ENCODE peak calls at places on chromosomes 16 and 17, in seven cellular contexts. U is esophagus squamous epithelium, P is stomach, C is ovary, A is A549, O is body of pancreas, Z is K562. Y is an unnamed sample. For H3K9me3, the result is how much of the 10 kb centered on the place peaks cover.

GRCh38 chr17:39244016-39244599 is 18.4 kb upstream of the STAC2 start:
- DNase-seq in O (no peak), U (no peak), P (no peak), Z (no peak), C (no peak), A (no peak), Y (peak)

GRCh38 chr17:76720211-76720610 is 6.2 kb downstream of the JMJD6 start:
- DNase-seq in A (no peak), P (no peak), U (no peak), C (no peak), O (no peak), Z (no peak), Y (no peak)

GRCh38 chr16:69089091-69089912 is 16.2 kb upstream of the HAS3 start:
- DNase-seq in P (peak), O (peak), Z (peak), C (no peak), A (peak), U (no peak), Y (no peak)

GRCh38 chr16:81987706-81988105 is 23.6 kb downstream of the SDR42E1 start:
- DNase-seq in P (peak), A (no peak), C (no peak), Z (no peak), U (no peak), O (no peak), Y (no peak)

GRCh38 chr16:10668322-10669045 is 26.2 kb downstream of the TEKT5 start:
- DNase-seq in A (peak), C (no peak), O (no peak), Z (peak), P (peak), U (no peak), Y (no peak)

GRCh38 chr17:28527859-28528258 is 21.7 kb downstream of the FOXN1 start:
- DNase-seq in A (no peak), C (no peak), U (no peak), P (peak), Z (no peak), O (peak), Y (no peak)

GRCh38 chr17:17876959-17877547 is 40.3 kb upstream of the SREBF1 start:
- DNase-seq in Z (no peak), P (peak), A (no peak), O (peak), U (no peak), C (peak), Y (no peak)

GRCh38 chr17:32912218-32912897 is 15.6 kb upstream of the TMEM98 start:
- DNase-seq in A (peak), O (peak), C (peak), Z (peak), U (no peak), P (peak), Y (peak)

GRCh38 chr17:35218901-35219300 is 24.0 kb upstream of the SLFN5 start:
- DNase-seq in P (no peak), Z (no peak), A (no peak), C (no peak), U (no peak), O (no peak), Y (no peak)

GRCh38 chr16:11256657-11257130 is 690 bp upstream of the SOCS1 start:
- DNase-seq in O (peak), Z (peak), C (no peak), A (peak), U (no peak), P (peak), Y (peak)

GRCh38 chr17:13031718-13032350 is 14.0 kb upstream of the ELAC2 start:
- DNase-seq in A (peak), P (peak), Z (peak), U (no peak), O (peak), C (no peak), Y (no peak)

GRCh38 chr16:50282010-50282538 is 15.7 kb downstream of the ADCY7 start:
- DNase-seq in C (no peak), Z (no peak), A (no peak), O (peak), P (peak), U (peak), Y (peak)

GRCh38 chr16:9597967-9598730 is 506.7 kb downstream of the HAPSTR1 start:
- DNase-seq in C (no peak), O (no peak), P (no peak), U (no peak), A (no peak), Z (peak), Y (no peak)

GRCh38 chr17:18344021-18344420 is 19.3 kb downstream of the SHMT1 start:
- DNase-seq in U (no peak), Z (no peak), O (no peak), C (no peak), P (no peak), A (no peak), Y (no peak)

GRCh38 chr17:40909755-40910154 is 24.7 kb upstream of the KRT20 start:
- DNase-seq in U (no peak), A (no peak), Z (no peak), C (no peak), O (no peak), P (no peak), Y (no peak)

GRCh38 chr17:32793841-32794240 is 83.1 kb downstream of the MYO1D start:
- DNase-seq in A (no peak), C (no peak), Z (no peak), P (no peak), O (no peak), U (no peak), Y (no peak)

GRCh38 chr16:20624882-20625807 is 49.0 kb upstream of the ACSM2B start:
- DNase-seq in P (no peak), C (no peak), O (no peak), A (no peak), U (no peak), Z (no peak), Y (no peak)

GRCh38 chr16:73053379-73054130 is 5.6 kb upstream of the ZFHX3 start:
- DNase-seq in O (no peak), A (peak), Z (no peak), C (no peak), U (no peak), P (no peak), Y (no peak)

GRCh38 chr17:16313159-16314090 is 39.8 kb downstream of the CENPV start:
- DNase-seq in U (no peak), A (peak), P (no peak), C (no peak), Z (peak), O (peak), Y (peak)

GRCh38 chr17:17783825-17784598 is 52.8 kb downstream of the SREBF1 start:
- DNase-seq in O (peak), C (peak), A (no peak), U (no peak), P (peak), Z (no peak), Y (peak)

GRCh38 chr16:24573141-24573540 is 33.8 kb downstream of the RBBP6 start:
- DNase-seq in Z (no peak), P (no peak), U (no peak), C (no peak), A (no peak), O (no peak), Y (no peak)

GRCh38 chr16:24577167-24577566 is 37.8 kb downstream of the RBBP6 start:
- DNase-seq in O (no peak), U (no peak), A (no peak), Z (no peak), C (no peak), P (no peak), Y (no peak)

GRCh38 chr16:24568392-24568791 is 29.0 kb downstream of the RBBP6 start:
- DNase-seq in Z (no peak), O (no peak), P (no peak), U (no peak), C (no peak), A (peak), Y (no peak)

DNA sequence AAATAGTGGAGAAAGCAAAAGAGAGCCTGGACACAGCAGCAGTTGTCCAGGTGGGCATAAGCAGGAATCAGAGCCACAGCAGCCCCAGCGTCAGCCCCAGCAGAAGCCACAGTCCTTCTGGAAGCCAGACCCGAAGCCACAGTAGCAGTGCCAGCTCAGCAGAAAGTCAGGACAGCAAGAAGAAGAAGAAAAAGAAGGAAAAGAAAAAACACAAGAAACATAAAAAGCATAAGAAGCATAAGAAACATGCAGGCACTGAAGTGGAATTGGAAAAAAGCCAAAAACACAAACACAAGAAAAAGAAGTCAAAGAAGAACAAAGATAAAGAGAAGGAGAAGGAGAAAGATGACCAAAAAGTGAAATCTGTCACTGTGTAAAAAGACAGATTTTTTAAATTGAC is 32.7 kb downstream of the RBBP6 start:
- DNase-seq in O (no peak), A (no peak), Z (no peak), P (no peak), C (no peak), U (no peak), Y (no peak)
- H3K9me3 ChIP-seq in O (under half), A (under half), Z (under half), P (under half), C (under half), U (under half), Y (under half)

DNA sequence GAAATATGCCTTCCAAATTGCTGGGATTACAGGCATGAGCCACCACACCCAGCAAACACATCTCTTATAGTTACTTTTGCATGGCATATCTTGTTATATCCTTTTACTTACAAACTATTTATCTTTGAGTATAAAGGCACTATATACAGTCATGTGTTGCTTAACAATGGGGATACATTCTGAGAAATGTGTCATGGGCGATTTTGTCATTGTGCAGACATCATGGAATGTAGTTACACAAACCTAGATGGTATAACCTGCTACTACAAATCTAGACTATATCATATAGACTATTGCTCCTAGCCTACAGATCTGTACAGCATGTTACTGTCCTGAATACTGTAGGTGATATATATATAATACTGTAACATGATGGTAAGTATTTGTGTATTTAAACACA is 43.6 kb downstream of the BCL7C start:
- DNase-seq in Z (no peak), C (no peak), U (no peak), P (no peak), A (no peak), O (no peak), Y (no peak)
- TF ChIP-seq POLR2A in Z (no peak), C (no peak), U (no peak), P (no peak), A (no peak), O (no peak), Y (no peak)

DNA sequence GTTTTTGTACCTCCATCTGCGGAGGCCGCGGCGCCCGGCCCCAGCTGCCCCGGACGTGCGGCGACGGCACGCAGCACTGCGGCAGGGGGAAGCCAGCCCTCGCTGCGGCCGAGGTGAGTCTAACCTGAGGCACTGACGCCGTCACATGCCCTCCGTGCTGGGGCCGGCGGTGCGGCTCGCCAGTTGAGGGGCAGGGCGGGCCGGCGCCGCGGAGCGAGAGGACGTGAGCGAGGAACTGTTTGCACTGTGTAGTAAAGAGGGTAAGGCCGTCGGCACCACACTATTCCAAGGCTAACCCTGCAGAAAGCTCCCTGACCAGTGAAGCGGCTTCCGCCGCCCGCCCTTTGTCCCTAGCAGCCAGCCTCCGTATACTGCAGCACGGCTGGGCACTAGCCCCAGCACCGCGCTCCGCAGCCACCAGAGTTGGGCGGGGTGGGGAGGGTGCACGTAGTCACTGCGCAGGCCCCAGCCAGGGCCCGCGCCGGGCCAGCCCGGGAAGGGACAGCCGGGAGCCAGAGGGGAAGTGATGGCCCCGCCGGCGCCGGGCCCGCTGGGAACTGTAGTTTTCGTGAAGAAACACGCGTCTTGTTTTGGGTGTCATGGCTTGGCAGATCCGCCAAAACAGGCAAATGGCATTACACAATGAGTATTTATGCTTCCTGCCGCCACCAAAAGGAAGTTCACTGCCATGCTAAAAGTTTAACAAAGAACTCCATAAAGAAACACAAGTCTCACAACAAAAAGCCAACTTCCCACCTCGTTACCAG is 580 bp upstream of the KANSL1 start:
- DNase-seq in U (peak), O (peak), P (peak), A (peak), Z (peak), C (peak), Y (peak)
- H3K9me3 ChIP-seq in U (under half), O (under half), P (under half), A (under half), Z (under half), C (under half), Y (under half)

DNA sequence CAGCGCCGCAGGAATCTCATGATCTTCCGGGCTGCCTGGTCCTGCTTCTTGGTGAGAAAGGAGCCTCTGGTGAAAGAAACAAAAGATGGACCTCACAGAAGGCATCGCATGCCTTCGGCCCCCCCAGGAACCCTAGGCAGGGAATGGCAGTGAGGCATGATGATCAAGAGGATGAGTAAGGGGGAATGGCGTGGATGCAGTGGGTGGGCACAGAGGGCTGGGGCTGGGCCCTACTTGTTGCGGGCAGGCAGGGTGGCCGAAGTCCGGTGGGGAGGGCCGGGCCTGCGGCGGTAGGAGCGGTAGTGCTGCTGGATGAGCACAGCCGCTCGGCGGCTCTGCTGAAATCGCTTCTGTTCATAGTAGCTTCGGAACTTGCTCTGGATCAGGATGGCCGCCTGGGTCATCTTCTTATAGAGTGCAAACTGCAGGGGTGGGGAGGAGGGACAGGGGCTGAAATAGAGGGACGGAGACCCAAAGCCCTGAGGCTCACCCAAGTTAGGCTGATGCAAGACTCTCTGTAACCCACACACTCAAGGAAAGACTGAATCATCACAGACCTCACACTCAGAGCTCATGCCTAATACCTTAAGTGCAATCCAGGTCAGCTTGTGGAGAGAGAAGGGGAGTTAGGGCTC is 1.4 kb upstream of the SPAG7 start:
- DNase-seq in C (no peak), P (no peak), U (no peak), A (peak), O (peak), Z (no peak), Y (no peak)
- TF ChIP-seq POLR2A in C (no peak), P (no peak), U (no peak), A (no peak), O (no peak), Z (no peak), Y (no peak)

GRCh38 chr17:22515599-22515998 is 823.3 kb downstream of the KCNJ18 start:
- DNase-seq in O (no peak), U (no peak), A (no peak), Z (no peak), P (no peak), C (no peak), Y (no peak)
- H3K9me3 ChIP-seq in O (under half), U (under half), A (under half), Z (under half), P (under half), C (under half), Y (under half)

GRCh38 chr17:21160401-21160800 is 33.6 kb downstream of the DHRS7B start:
- DNase-seq in U (no peak), O (no peak), Z (no peak), C (no peak), A (no peak), P (no peak), Y (no peak)
- TF ChIP-seq POLR2A in U (no peak), O (no peak), Z (no peak), C (no peak), A (no peak), P (no peak), Y (no peak)